ENCODE peak calls at places on chromosomes 7 and 10, in ten cellular contexts. Q is H1; A is cardiac muscle cell; L is HFF-Myc; K is IMR-90; R is CD8-positive, alpha-beta T cell; B is kidney epithelial cell; X is heart left ventricle; Y is tibial artery; V is fibroblast of lung. C is an unnamed sample.

GRCh38 chr10:101512741-101513140 is 75.3 kb downstream of the POLL start:
- DNase-seq in X (no peak), K (peak), R (no peak), B (no peak), L (peak), Y (no peak), V (peak), A (peak), Q (no peak), C (no peak)

GRCh38 chr7:132108553-132108952 is 467.7 kb downstream of the PLXNA4 start:
- DNase-seq in X (no peak), Q (no peak), R (no peak), B (no peak), K (no peak), A (no peak), Y (no peak), L (no peak), V (no peak), C (no peak)

GRCh38 chr10:74150151-74151056 is at the start of gene AP3M1:
- DNase-seq in R (peak), Y (peak), L (no peak), Q (peak), K (no peak), V (no peak), X (peak), B (no peak), A (no peak), C (no peak)

GRCh38 chr10:100812978-100813377 is 67.6 kb downstream of the PAX2 start:
- DNase-seq in X (no peak), B (no peak), R (no peak), L (no peak), Y (no peak), A (no peak), V (no peak), Q (no peak), K (no peak), C (no peak)

GRCh38 chr7:90917536-90917935 is 321.4 kb downstream of the CDK14 start:
- DNase-seq in L (no peak), Y (no peak), B (no peak), X (no peak), R (no peak), Q (no peak), A (no peak), V (no peak), K (no peak), C (no peak)

GRCh38 chr10:22429981-22430421 is 84.7 kb downstream of the SPAG6 start:
- DNase-seq in X (no peak), L (no peak), Q (no peak), B (no peak), K (no peak), Y (no peak), A (no peak), V (no peak), R (no peak), C (no peak)

GRCh38 chr7:76080211-76080610 is 32.3 kb downstream of the MDH2 start:
- DNase-seq in B (no peak), X (no peak), Y (no peak), L (no peak), Q (no peak), A (peak), V (no peak), R (no peak), K (no peak), C (no peak)

GRCh38 chr10:76581685-76582084 is 1055.9 kb downstream of the KCNMA1 start:
- DNase-seq in B (no peak), V (no peak), X (no peak), L (no peak), Q (no peak), Y (no peak), A (no peak), R (no peak), K (no peak), C (no peak)

GRCh38 chr7:23026164-23026563 is 12.2 kb upstream of the HYCC1 start:
- DNase-seq in Y (no peak), R (no peak), A (peak), Q (no peak), X (no peak), L (no peak), K (peak), V (no peak), B (no peak), C (no peak)

GRCh38 chr10:34319197-34319846 is 495.8 kb downstream of the PARD3 start:
- DNase-seq in K (peak), Q (no peak), R (no peak), V (peak), A (peak), B (peak), L (peak), X (no peak), Y (no peak), C (no peak)

GRCh38 chr10:78260141-78260540 is 226.5 kb downstream of the RPS24 start:
- DNase-seq in V (peak), Y (no peak), R (no peak), L (no peak), A (peak), K (peak), B (no peak), Q (no peak), X (no peak), C (no peak)

GRCh38 chr7:130227883-130228575 is 20.4 kb downstream of the SSMEM1 start:
- DNase-seq in L (no peak), K (no peak), V (no peak), Q (no peak), X (no peak), R (no peak), B (no peak), A (no peak), Y (no peak), C (no peak)

GRCh38 chr10:123606006-123606405 is 60.1 kb upstream of the GPR26 start:
- DNase-seq in X (no peak), Q (no peak), B (no peak), L (no peak), V (no peak), A (no peak), Y (no peak), K (no peak), R (no peak), C (no peak)

GRCh38 chr7:138961159-138961558 is 20.0 kb downstream of the KIAA1549 start:
- DNase-seq in B (no peak), Y (no peak), X (no peak), V (peak), L (no peak), Q (no peak), A (peak), R (no peak), K (no peak), C (no peak)

GRCh38 chr10:96706331-96706853 is 13.9 kb downstream of the PIK3AP1 start:
- DNase-seq in X (no peak), V (no peak), K (no peak), R (no peak), L (no peak), Y (no peak), B (no peak), Q (no peak), A (no peak), C (no peak)
- TF ChIP-seq CTCF in X (no peak), V (no peak), K (no peak), R (no peak), L (no peak), Y (no peak), B (no peak), Q (no peak), A (no peak), C (no peak)

DNA sequence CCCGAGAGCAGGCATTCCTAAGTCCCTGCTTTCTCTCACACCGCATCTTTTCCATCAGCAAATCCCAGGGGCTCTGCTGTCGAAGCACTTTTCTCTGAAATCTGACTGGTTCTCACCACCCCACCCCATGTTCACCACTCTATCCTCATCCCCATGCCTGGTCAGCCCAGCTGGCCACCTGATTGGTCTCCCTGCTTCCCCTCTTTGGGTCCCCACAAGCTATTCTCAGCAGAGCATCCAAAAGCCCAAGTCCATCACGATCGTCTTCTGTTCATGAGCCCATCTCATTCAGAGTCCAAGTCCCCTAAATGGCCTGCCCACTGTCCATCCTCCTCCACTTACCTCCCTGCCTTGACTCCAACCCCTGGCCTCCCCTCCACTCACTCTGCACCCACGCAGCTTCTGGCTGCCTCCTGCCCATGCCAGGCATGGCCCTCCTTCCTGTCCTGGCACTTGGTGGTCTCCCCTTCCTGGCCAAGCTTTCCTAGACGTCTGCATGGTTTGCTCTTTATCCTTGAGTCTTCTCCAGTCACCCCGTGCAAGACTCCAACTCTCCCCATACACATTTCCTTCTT is 1.6 kb upstream of the PPP2R2D start:
- DNase-seq in K (no peak), R (no peak), Y (no peak), X (no peak), Q (no peak), A (no peak), V (no peak), B (no peak), L (no peak), C (no peak)
- H3K4me3 ChIP-seq in K (no peak), R (no peak), Y (no peak), X (no peak), Q (no peak), A (no peak), V (no peak), B (no peak), L (no peak), C (no peak)

DNA sequence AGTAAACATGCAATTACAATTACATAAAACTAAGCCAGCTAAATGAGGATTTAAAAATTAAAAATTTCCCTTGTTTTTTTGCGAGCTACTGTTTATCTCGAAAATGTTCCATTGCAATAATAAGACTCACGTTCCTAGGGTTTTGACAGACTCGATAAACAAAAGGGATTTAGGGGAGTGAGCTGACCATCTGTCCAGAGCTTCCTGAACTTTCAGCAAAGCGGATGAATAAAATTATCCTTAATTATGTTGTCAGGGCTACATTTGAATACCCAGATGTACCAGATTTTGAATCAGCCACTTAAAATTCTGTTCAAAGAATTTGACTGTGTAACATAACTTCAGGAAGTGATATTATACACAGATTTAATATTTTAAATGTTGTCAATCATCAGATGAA is 29.5 kb downstream of the CPVL start:
- DNase-seq in V (no peak), Q (no peak), L (no peak), R (no peak), Y (no peak), A (no peak), B (no peak), K (no peak), X (no peak), C (no peak)
- TF ChIP-seq CTCF in V (no peak), Q (no peak), L (no peak), R (no peak), Y (no peak), A (no peak), B (no peak), K (no peak), X (no peak), C (no peak)

GRCh38 chr7:44576228-44576627 is 2.5 kb upstream of the DDX56 start:
- DNase-seq in B (no peak), R (no peak), L (no peak), V (no peak), Q (no peak), X (no peak), Y (no peak), A (no peak), K (no peak), C (no peak)

GRCh38 chr7:44580945-44581344 is 1.1 kb downstream of the TMED4 start:
- DNase-seq in V (no peak), K (no peak), L (no peak), X (no peak), Y (no peak), A (no peak), R (no peak), B (no peak), Q (no peak), C (no peak)

GRCh38 chr7:44581426-44581906 is 565 bp downstream of the TMED4 start:
- DNase-seq in R (peak), V (peak), Y (peak), A (peak), L (no peak), X (no peak), Q (no peak), B (no peak), K (no peak), C (no peak)

GRCh38 chr7:44583145-44583544 is 1.1 kb upstream of the TMED4 start:
- DNase-seq in Y (no peak), K (no peak), L (no peak), X (no peak), B (no peak), R (no peak), Q (no peak), V (no peak), A (no peak), C (no peak)

GRCh38 chr7:44581907-44582603 is at the start of gene TMED4:
- DNase-seq in X (peak), K (peak), V (peak), B (peak), Q (peak), L (peak), Y (peak), R (peak), A (peak), C (peak)
- H3K4me3 ChIP-seq in X (peak), K (peak), V (peak), B (peak), Q (peak), L (peak), Y (peak), R (peak), A (peak), C (peak)